ENCODE peak calls at places on chromosomes 12 and 14, in four cellular contexts. B is nephron progenitor cell, W is retinal pigment epithelial cell, R is B cell. H is an unnamed sample.

GRCh38 chr12:122366685-122367475 is 55.6 kb downstream of the CLIP1 start:
- DNase-seq in R (no peak), W (peak; percentile 28), B (no peak), H (peak; percentile 91)

GRCh38 chr14:103033744-103034143 is 23.6 kb downstream of the CDC42BPB start:
- DNase-seq in B (no peak), R (no peak), W (no peak), H (no peak)

GRCh38 chr12:124792961-124793441 is 70.7 kb downstream of the SCARB1 start:
- DNase-seq in R (no peak), W (peak; percentile 82), B (no peak), H (no peak)

GRCh38 chr12:87336814-87337336 is 692.3 kb downstream of the C12orf50 start:
- DNase-seq in R (no peak), W (no peak), B (no peak), H (no peak)

GRCh38 chr12:54160050-54160449 is 28.7 kb downstream of the SMUG1 start:
- DNase-seq in W (no peak), B (no peak), R (no peak), H (no peak)

GRCh38 chr14:55954108-55954507 is 164.1 kb upstream of the PELI2 start:
- DNase-seq in W (no peak), B (no peak), R (no peak), H (no peak)

GRCh38 chr14:90742252-90742651 is 74.0 kb downstream of the TTC7B start:
- DNase-seq in W (no peak), B (no peak), R (no peak), H (no peak)

GRCh38 chr12:42691991-42692557 is 102.5 kb upstream of the PRICKLE1 start:
- DNase-seq in W (no peak), R (no peak), B (no peak), H (no peak)

GRCh38 chr12:52867636-52868035 is 18.8 kb upstream of the KRT78 start:
- DNase-seq in B (no peak), W (no peak), R (no peak), H (no peak)

GRCh38 chr12:113056631-113057488 is at the start of gene DTX1:
- DNase-seq in B (peak; percentile 51), W (no peak), R (peak; percentile 61), H (no peak)

GRCh38 chr12:117825827-117826226 is 143.0 kb downstream of the KSR2 start:
- DNase-seq in B (no peak), W (no peak), R (no peak), H (no peak)

GRCh38 chr12:30286345-30286926 is 409.2 kb downstream of the IPO8 start:
- DNase-seq in B (no peak), R (no peak), W (no peak), H (no peak)

GRCh38 chr12:83826112-83826511 is 1086.5 kb downstream of the SLC6A15 start:
- DNase-seq in R (no peak), B (peak; percentile 60), W (no peak), H (no peak)

GRCh38 chr12:39393890-39394289 is 49.0 kb downstream of the KIF21A start:
- DNase-seq in R (no peak), B (no peak), W (no peak), H (no peak)

GRCh38 chr12:26127404-26127803 is 2.6 kb upstream of the BHLHE41 start:
- DNase-seq in W (no peak), B (no peak), R (no peak), H (no peak)

GRCh38 chr14:61645247-61645646 is 50.1 kb upstream of the HIF1A start:
- DNase-seq in B (no peak), W (no peak), R (no peak), H (no peak)
- TF ChIP-seq CTCF in B (no peak), W (no peak), R (no peak), H (no peak)

DNA sequence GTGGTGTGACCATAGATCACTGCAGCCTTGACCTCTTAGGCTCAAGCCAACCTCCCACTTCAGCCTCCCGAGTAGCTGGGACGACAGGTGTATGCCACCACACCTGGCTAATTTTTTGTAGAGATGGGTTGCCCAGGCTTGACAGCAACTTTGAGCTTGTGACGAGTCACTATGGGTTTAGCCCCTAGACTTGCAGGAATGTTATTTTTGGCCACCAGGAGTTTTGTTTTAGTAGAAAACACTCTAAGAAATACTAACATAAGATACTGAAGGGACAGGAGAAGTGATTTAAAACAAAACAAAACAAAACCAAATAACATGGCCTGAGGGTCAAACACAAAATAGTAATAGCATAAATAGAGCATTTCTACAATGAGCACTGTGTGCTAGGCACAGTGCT is 26.4 kb downstream of the SETD3 start:
- DNase-seq in W (no peak), R (no peak), B (no peak), H (no peak)
- TF ChIP-seq CTCF in W (no peak), R (no peak), B (no peak), H (no peak)

DNA sequence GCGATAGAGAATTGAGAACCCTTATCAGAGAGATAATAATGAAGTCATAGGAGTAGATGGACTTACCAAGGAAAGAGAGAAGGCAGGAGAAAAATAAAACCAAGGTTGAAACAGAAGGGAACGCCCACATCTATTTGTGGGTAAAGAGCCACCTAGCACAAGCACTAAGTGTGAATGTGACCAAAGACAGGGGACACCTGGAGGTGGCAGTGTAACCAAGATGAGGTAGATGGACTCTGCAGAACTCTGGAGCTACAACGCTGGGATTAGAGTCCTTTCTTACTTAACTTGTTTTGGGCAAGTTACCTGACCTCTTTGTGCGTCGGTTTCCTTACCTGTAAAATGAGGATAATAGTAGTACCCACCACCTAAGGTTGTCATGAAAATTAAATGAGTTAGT is 101.9 kb downstream of the SLC5A8 start:
- DNase-seq in R (no peak), B (no peak), W (no peak), H (no peak)
- TF ChIP-seq CTCF in R (no peak), B (no peak), W (no peak), H (no peak)

DNA sequence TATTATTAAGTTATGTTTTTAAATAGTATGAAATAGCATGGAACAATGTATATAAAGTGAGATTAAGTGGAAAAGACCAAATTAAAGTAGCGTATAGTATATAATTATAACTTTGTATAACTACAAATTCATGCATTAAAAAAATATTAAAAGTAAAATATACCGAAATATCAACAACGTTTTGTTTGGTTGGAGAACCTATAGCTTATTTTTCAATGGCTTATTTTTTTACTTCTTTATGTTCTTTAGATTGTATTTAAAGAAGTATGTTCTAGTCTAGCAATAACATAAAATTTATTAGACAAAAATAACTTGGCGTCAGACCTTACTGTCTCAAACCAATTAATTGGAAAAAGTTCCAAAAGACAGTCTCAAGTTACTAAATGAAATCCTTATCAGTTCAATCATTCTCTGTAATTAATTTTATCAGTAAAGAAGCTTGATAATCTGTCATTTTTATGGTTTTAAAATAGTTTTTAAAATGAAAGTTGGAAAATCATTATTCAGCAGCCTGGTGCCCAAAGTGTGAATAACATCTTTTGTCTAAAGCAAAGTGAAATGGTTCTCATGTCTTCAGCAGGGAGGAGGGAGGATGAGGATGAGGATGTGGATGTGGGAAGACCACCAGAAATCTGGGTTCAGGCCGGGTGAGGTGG is 46.7 kb downstream of the IRAK3 start:
- DNase-seq in R (peak; percentile 23), B (no peak), W (no peak), H (no peak)
- TF ChIP-seq CTCF in R (peak; percentile 55), B (no peak), W (peak; percentile 28), H (no peak)

GRCh38 chr12:61367281-61367785 is 892.9 kb upstream of the USP15 start:
- DNase-seq in R (no peak), W (no peak), B (no peak), H (no peak)
- TF ChIP-seq CTCF in R (no peak), W (no peak), B (no peak), H (no peak)

H was measured in kidney epithelial cell.